ENCODE peak calls at places on chromosomes 3 and 15, in six cellular contexts. One of them, this sample, is unnamed.

GRCh38 chr15:70058642-70059360 is 38.9 kb downstream of the TLE3 start:
- DNase-seq in stimulated activated CD4-positive, alpha-beta T cell treated with anti-CD3 and anti-CD28 coated beads, TNF-alpha, amount 100 ng/mL, for 4 hours: no peak
- DNase-seq in NCI-H345: no peak
- DNase-seq in C1 segment of cervical spinal cord: no peak
- DNase-seq in HuH-7: no peak
- DNase-seq in RWPE2: peak
- DNase-seq in this sample: no peak

GRCh38 chr3:78641703-78642102 is 1126.1 kb downstream of the ROBO1 start:
- DNase-seq in C1 segment of cervical spinal cord: no peak
- DNase-seq in NCI-H345: no peak
- DNase-seq in HuH-7: no peak
- DNase-seq in RWPE2: no peak
- DNase-seq in stimulated activated CD4-positive, alpha-beta T cell treated with anti-CD3 and anti-CD28 coated beads, TNF-alpha, amount 100 ng/mL, for 4 hours: no peak
- DNase-seq in this sample: no peak

GRCh38 chr3:113825090-113825489 is 13.5 kb upstream of the GRAMD1C start:
- DNase-seq in C1 segment of cervical spinal cord: no peak
- DNase-seq in stimulated activated CD4-positive, alpha-beta T cell treated with anti-CD3 and anti-CD28 coated beads, TNF-alpha, amount 100 ng/mL, for 4 hours: no peak
- DNase-seq in NCI-H345: no peak
- DNase-seq in RWPE2: no peak
- DNase-seq in HuH-7: peak
- DNase-seq in this sample: peak

GRCh38 chr15:24858737-24859601 is 95.8 kb upstream of the SNRPN start:
- DNase-seq in NCI-H345: no peak
- DNase-seq in C1 segment of cervical spinal cord: no peak
- DNase-seq in stimulated activated CD4-positive, alpha-beta T cell treated with anti-CD3 and anti-CD28 coated beads, TNF-alpha, amount 100 ng/mL, for 4 hours: no peak
- DNase-seq in HuH-7: no peak
- DNase-seq in RWPE2: no peak
- DNase-seq in this sample: no peak

GRCh38 chr3:46970391-46971091 is 6.0 kb downstream of the CCDC12 start:
- DNase-seq in RWPE2: no peak
- DNase-seq in stimulated activated CD4-positive, alpha-beta T cell treated with anti-CD3 and anti-CD28 coated beads, TNF-alpha, amount 100 ng/mL, for 4 hours: no peak
- DNase-seq in HuH-7: peak
- DNase-seq in C1 segment of cervical spinal cord: peak
- DNase-seq in NCI-H345: no peak
- DNase-seq in this sample: no peak

GRCh38 chr3:12294885-12295580 is 6.2 kb downstream of the PPARG start:
- DNase-seq in C1 segment of cervical spinal cord: no peak
- DNase-seq in RWPE2: no peak
- DNase-seq in HuH-7: no peak
- DNase-seq in stimulated activated CD4-positive, alpha-beta T cell treated with anti-CD3 and anti-CD28 coated beads, TNF-alpha, amount 100 ng/mL, for 4 hours: no peak
- DNase-seq in NCI-H345: no peak
- DNase-seq in this sample: peak

GRCh38 chr3:46693038-46693896 is at the start of gene ALS2CL:
- DNase-seq in stimulated activated CD4-positive, alpha-beta T cell treated with anti-CD3 and anti-CD28 coated beads, TNF-alpha, amount 100 ng/mL, for 4 hours: peak
- DNase-seq in HuH-7: peak
- DNase-seq in NCI-H345: peak
- DNase-seq in RWPE2: peak
- DNase-seq in C1 segment of cervical spinal cord: peak
- DNase-seq in this sample: peak

GRCh38 chr3:55554621-55555020 is 67.5 kb upstream of the WNT5A start:
- DNase-seq in RWPE2: no peak
- DNase-seq in HuH-7: no peak
- DNase-seq in C1 segment of cervical spinal cord: no peak
- DNase-seq in NCI-H345: no peak
- DNase-seq in stimulated activated CD4-positive, alpha-beta T cell treated with anti-CD3 and anti-CD28 coated beads, TNF-alpha, amount 100 ng/mL, for 4 hours: no peak
- DNase-seq in this sample: no peak

GRCh38 chr3:111725706-111726105 is 130.6 kb upstream of the ZBED2 start:
- DNase-seq in HuH-7: no peak
- DNase-seq in NCI-H345: no peak
- DNase-seq in RWPE2: no peak
- DNase-seq in stimulated activated CD4-positive, alpha-beta T cell treated with anti-CD3 and anti-CD28 coated beads, TNF-alpha, amount 100 ng/mL, for 4 hours: no peak
- DNase-seq in C1 segment of cervical spinal cord: no peak
- DNase-seq in this sample: no peak

GRCh38 chr3:185402561-185402960 is 39.6 kb downstream of the MAP3K13 start:
- DNase-seq in NCI-H345: no peak
- DNase-seq in RWPE2: no peak
- DNase-seq in C1 segment of cervical spinal cord: no peak
- DNase-seq in HuH-7: no peak
- DNase-seq in stimulated activated CD4-positive, alpha-beta T cell treated with anti-CD3 and anti-CD28 coated beads, TNF-alpha, amount 100 ng/mL, for 4 hours: no peak
- DNase-seq in this sample: no peak

GRCh38 chr15:83206971-83207621 is 527 bp downstream of the HDGFL3 start:
- DNase-seq in stimulated activated CD4-positive, alpha-beta T cell treated with anti-CD3 and anti-CD28 coated beads, TNF-alpha, amount 100 ng/mL, for 4 hours: peak
- DNase-seq in NCI-H345: peak
- DNase-seq in RWPE2: peak
- DNase-seq in HuH-7: no peak
- DNase-seq in C1 segment of cervical spinal cord: peak
- DNase-seq in this sample: peak

GRCh38 chr15:87792250-87793030 is 464.1 kb downstream of the NTRK3 start:
- DNase-seq in C1 segment of cervical spinal cord: no peak
- DNase-seq in HuH-7: no peak
- DNase-seq in stimulated activated CD4-positive, alpha-beta T cell treated with anti-CD3 and anti-CD28 coated beads, TNF-alpha, amount 100 ng/mL, for 4 hours: no peak
- DNase-seq in NCI-H345: no peak
- DNase-seq in RWPE2: no peak
- DNase-seq in this sample: no peak